ENCODE peak calls at places on chromosomes 11 and 22, in ten cellular contexts. X is neuronal stem cell; E is keratinocyte; L is psoas muscle; Q is PC-3; Z is uterus; B is naive thymus-derived CD4-positive, alpha-beta T cell; S is Panc1; C is mammary epithelial cell; N is hepatocyte. R is an unnamed sample. For H3K4me1, the result is how much of the 10 kb centered on the place peaks cover.

GRCh38 chr11:126891556-126892217 is 108.9 kb downstream of the KIRREL3 start:
- DNase-seq in X (no peak), E (no peak), L (peak), Q (no peak), Z (no peak), B (no peak), S (no peak), C (no peak), N (no peak), R (no peak)

GRCh38 chr22:45834241-45834640 is 142.7 kb downstream of the WNT7B start:
- DNase-seq in X (no peak), E (no peak), L (no peak), Q (no peak), Z (no peak), B (no peak), S (no peak), C (no peak), N (no peak), R (no peak)

GRCh38 chr11:18526130-18526520 is 617 bp downstream of the TSG101 start:
- DNase-seq in X (no peak), E (no peak), L (no peak), Q (no peak), Z (no peak), B (no peak), S (no peak), C (no peak), N (no peak), R (no peak)

GRCh38 chr11:119793335-119793984 is 64.5 kb upstream of the NECTIN1 start:
- DNase-seq in X (no peak), E (no peak), L (no peak), Q (no peak), Z (no peak), B (no peak), S (no peak), C (no peak), N (no peak), R (no peak)

GRCh38 chr22:33274214-33274828 is 216.1 kb upstream of the SYN3 start:
- DNase-seq in X (no peak), E (no peak), L (no peak), Q (no peak), Z (no peak), B (no peak), S (peak), C (peak), N (no peak), R (no peak)

GRCh38 chr11:76859708-76860233 is 947 bp upstream of the ACER3 start:
- DNase-seq in X (no peak), E (no peak), L (no peak), Q (no peak), Z (no peak), B (no peak), S (no peak), C (no peak), N (no peak), R (no peak)

GRCh38 chr11:24386551-24387404 is 110.1 kb upstream of the LUZP2 start:
- DNase-seq in X (no peak), E (no peak), L (no peak), Q (peak), Z (no peak), B (no peak), S (no peak), C (peak), N (peak), R (no peak)

GRCh38 chr11:19703211-19703610 is 9.4 kb upstream of the NAV2 start:
- DNase-seq in X (no peak), E (no peak), L (no peak), Q (no peak), Z (no peak), B (no peak), S (no peak), C (no peak), N (no peak), R (peak)

GRCh38 chr22:17167486-17167885 is 8.4 kb upstream of the HDHD5 start:
- DNase-seq in X (no peak), E (no peak), L (peak), Q (no peak), Z (peak), B (no peak), S (no peak), C (no peak), N (no peak), R (peak)

GRCh38 chr11:43693731-43694130 is 13.2 kb downstream of the HSD17B12 start:
- DNase-seq in X (no peak), E (no peak), L (no peak), Q (no peak), Z (no peak), B (no peak), S (no peak), C (no peak), N (no peak), R (no peak)

GRCh38 chr11:13837286-13837685 is 125.2 kb upstream of the SPON1 start:
- DNase-seq in X (no peak), E (peak), L (no peak), Q (peak), Z (no peak), B (no peak), S (no peak), C (peak), N (no peak), R (no peak)

GRCh38 chr11:36257351-36257750 is 31.9 kb downstream of the COMMD9 start:
- DNase-seq in X (no peak), E (no peak), L (no peak), Q (no peak), Z (no peak), B (no peak), S (no peak), C (no peak), N (no peak), R (no peak)

GRCh38 chr22:22678970-22679369 is 34.6 kb downstream of the GGTLC2 start:
- DNase-seq in X (no peak), E (no peak), L (no peak), Q (no peak), Z (no peak), B (no peak), S (no peak), C (no peak), N (no peak), R (no peak)

DNA sequence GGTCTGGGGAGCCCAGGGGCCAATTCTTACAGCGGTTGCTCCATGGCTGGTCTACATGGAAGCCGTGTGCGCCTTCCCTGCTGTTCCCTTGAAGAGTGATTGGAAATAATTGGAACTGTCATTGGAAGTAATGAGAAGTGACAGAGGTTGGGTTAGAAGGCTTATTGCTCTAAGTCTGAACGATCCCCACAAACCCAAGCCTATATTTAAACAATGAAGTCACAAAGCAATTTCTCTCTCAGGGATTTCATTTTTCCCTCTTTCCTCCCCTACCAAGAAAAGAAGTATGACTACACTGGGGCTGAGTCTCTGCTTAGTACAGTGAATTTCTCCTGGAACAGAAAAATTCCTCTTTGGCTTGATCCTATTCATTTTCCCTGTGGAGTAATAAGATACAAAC is 7.8 kb downstream of the CLMP start:
- DNase-seq in X (no peak), E (no peak), L (no peak), Q (no peak), Z (no peak), B (no peak), S (no peak), C (no peak), N (no peak), R (no peak)
- H3K27ac ChIP-seq in X (no peak), E (no peak), L (no peak), Q (peak), Z (peak), B (no peak), S (no peak), C (peak), N (peak), R (no peak)

GRCh38 chr11:9567401-9567800 is 6.1 kb upstream of the WEE1 start:
- DNase-seq in X (no peak), E (no peak), L (no peak), Q (no peak), Z (no peak), B (no peak), S (no peak), C (no peak), N (no peak), R (no peak)
- H3K4me1 ChIP-seq in X (under half), E (half or more), L (under half), Q (half or more), Z (under half), B (under half), S (half or more), C (under half), N (under half), R (under half)

GRCh38 chr11:85723088-85723487 is 37.1 kb upstream of the CCDC89 start:
- DNase-seq in X (no peak), E (no peak), L (no peak), Q (peak), Z (no peak), B (no peak), S (no peak), C (peak), N (no peak), R (no peak)

GRCh38 chr11:85721191-85721590 is 35.2 kb upstream of the CCDC89 start:
- DNase-seq in X (no peak), E (no peak), L (no peak), Q (no peak), Z (no peak), B (no peak), S (no peak), C (no peak), N (no peak), R (no peak)

GRCh38 chr11:85717360-85717927 is 31.4 kb upstream of the CCDC89 start:
- DNase-seq in X (no peak), E (no peak), L (no peak), Q (no peak), Z (no peak), B (no peak), S (no peak), C (no peak), N (no peak), R (no peak)

GRCh38 chr11:85718126-85718943 is 32.3 kb upstream of the CCDC89 start:
- DNase-seq in X (no peak), E (no peak), L (no peak), Q (no peak), Z (no peak), B (no peak), S (no peak), C (no peak), N (no peak), R (no peak)

GRCh38 chr11:85718991-85719807 is 33.2 kb upstream of the CCDC89 start:
- DNase-seq in X (peak), E (peak), L (peak), Q (peak), Z (no peak), B (no peak), S (peak), C (peak), N (peak), R (peak)
- H3K4me3 ChIP-seq in X (peak), E (no peak), L (peak), Q (no peak), Z (no peak), B (no peak), S (peak), C (no peak), N (no peak), R (peak)

GRCh38 chr11:68002575-68002942 is 1.3 kb downstream of the UNC93B1 start:
- DNase-seq in X (no peak), E (no peak), L (no peak), Q (no peak), Z (no peak), B (no peak), S (no peak), C (no peak), N (no peak), R (no peak)

GRCh38 chr11:68002943-68003845 is 703 bp downstream of the UNC93B1 start:
- DNase-seq in X (no peak), E (no peak), L (no peak), Q (peak), Z (no peak), B (peak), S (no peak), C (peak), N (peak), R (peak)

GRCh38 chr11:68004551-68005335 is 846 bp upstream of the UNC93B1 start:
- DNase-seq in X (no peak), E (no peak), L (no peak), Q (no peak), Z (no peak), B (no peak), S (no peak), C (no peak), N (no peak), R (no peak)

GRCh38 chr11:68006606-68007166 is 2.8 kb upstream of the UNC93B1 start:
- DNase-seq in X (no peak), E (no peak), L (no peak), Q (no peak), Z (no peak), B (no peak), S (no peak), C (no peak), N (no peak), R (no peak)

DNA sequence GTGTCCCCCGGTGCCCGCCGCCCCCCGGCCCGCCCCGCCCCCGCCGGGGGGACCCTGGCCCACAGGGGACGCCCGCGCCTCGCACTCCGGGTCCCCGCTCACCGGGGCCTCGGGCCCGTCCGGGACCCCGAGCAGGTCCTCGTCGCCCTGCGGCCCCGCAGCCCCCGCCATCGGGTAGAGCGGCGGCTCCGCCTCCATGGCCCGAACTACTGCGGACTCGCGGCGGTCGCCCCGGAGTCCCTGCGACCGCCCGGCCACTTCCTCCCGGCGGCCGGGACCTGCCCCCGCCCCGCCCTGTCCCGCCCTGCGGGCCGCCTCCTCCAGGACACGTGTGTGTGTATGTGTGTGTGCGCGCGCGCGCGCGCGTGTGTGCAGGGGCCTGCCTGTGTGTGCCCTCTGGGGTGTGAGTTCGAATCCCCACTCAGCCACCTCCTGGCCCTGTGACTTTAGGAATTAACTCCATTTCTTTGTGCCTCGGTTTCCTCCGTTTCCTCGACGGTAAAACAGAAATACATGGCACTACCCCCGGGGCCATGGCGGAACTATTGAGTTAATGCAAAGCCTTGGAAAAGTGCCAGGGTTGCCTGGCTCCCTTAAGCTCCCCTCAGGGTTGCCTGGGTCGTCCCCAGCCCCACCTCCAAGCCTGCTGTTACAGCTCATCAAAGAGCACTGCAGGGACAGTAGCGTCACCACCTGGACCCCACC is at the start of gene UNC93B1:
- DNase-seq in X (peak), E (no peak), L (peak), Q (peak), Z (peak), B (peak), S (no peak), C (peak), N (peak), R (peak)
- H3K27ac ChIP-seq in X (no peak), E (no peak), L (peak), Q (no peak), Z (peak), B (peak), S (peak), C (no peak), N (no peak), R (peak)

R was measured in heart left ventricle.